ENCODE peak calls at places on chromosome 5, in ten cellular contexts. One of them, this sample, is unnamed.
A peak's percentile ranks its signal among the peaks of the same experiment; 100 is the strongest.

GRCh38 chr5:181047921-181048320 is 7.9 kb downstream of the BTNL9 start:
- DNase-seq in stimulated activated naive CD4-positive, alpha-beta T cell: no peak
- DNase-seq in transverse colon: no peak
- DNase-seq in right lobe of liver: no peak
- DNase-seq in heart left ventricle: no peak
- DNase-seq in activated CD4-positive, alpha-beta T cell treated with anti-CD3 and anti-CD28 coated beads for 4 hours: no peak
- DNase-seq in NAMALWA: no peak
- DNase-seq in AG04449: no peak
- DNase-seq in SJSA1: no peak
- DNase-seq in HS-27A: no peak
- DNase-seq in this sample: no peak

GRCh38 chr5:133704411-133704810 is 92.1 kb upstream of the FSTL4 start:
- DNase-seq in activated CD4-positive, alpha-beta T cell treated with anti-CD3 and anti-CD28 coated beads for 4 hours: no peak
- DNase-seq in transverse colon: no peak
- DNase-seq in stimulated activated naive CD4-positive, alpha-beta T cell: no peak
- DNase-seq in HS-27A: no peak
- DNase-seq in NAMALWA: no peak
- DNase-seq in heart left ventricle: no peak
- DNase-seq in AG04449: no peak
- DNase-seq in SJSA1: no peak
- DNase-seq in right lobe of liver: no peak
- DNase-seq in this sample: no peak

GRCh38 chr5:129724222-129724621 is 23.7 kb upstream of the MINAR2 start:
- DNase-seq in right lobe of liver: no peak
- DNase-seq in NAMALWA: no peak
- DNase-seq in heart left ventricle: no peak
- DNase-seq in stimulated activated naive CD4-positive, alpha-beta T cell: no peak
- DNase-seq in AG04449: no peak
- DNase-seq in activated CD4-positive, alpha-beta T cell treated with anti-CD3 and anti-CD28 coated beads for 4 hours: no peak
- DNase-seq in HS-27A: no peak
- DNase-seq in SJSA1: no peak
- DNase-seq in transverse colon: no peak
- DNase-seq in this sample: no peak

GRCh38 chr5:138230261-138230660 is 17.1 kb upstream of the CDC23 start:
- DNase-seq in AG04449: no peak
- DNase-seq in heart left ventricle: peak; percentile 81
- DNase-seq in HS-27A: no peak
- DNase-seq in activated CD4-positive, alpha-beta T cell treated with anti-CD3 and anti-CD28 coated beads for 4 hours: no peak
- DNase-seq in stimulated activated naive CD4-positive, alpha-beta T cell: no peak
- DNase-seq in right lobe of liver: no peak
- DNase-seq in NAMALWA: no peak
- DNase-seq in SJSA1: peak; percentile 31
- DNase-seq in transverse colon: no peak
- DNase-seq in this sample: no peak

GRCh38 chr5:175700991-175701390 is 43.1 kb downstream of the HRH2 start:
- DNase-seq in right lobe of liver: no peak
- DNase-seq in activated CD4-positive, alpha-beta T cell treated with anti-CD3 and anti-CD28 coated beads for 4 hours: no peak
- DNase-seq in transverse colon: no peak
- DNase-seq in heart left ventricle: no peak
- DNase-seq in stimulated activated naive CD4-positive, alpha-beta T cell: no peak
- DNase-seq in NAMALWA: peak; percentile 39
- DNase-seq in AG04449: no peak
- DNase-seq in HS-27A: no peak
- DNase-seq in SJSA1: no peak
- DNase-seq in this sample: no peak

GRCh38 chr5:117262607-117263131 is 688.0 kb upstream of the SEMA6A start:
- DNase-seq in AG04449: no peak
- DNase-seq in stimulated activated naive CD4-positive, alpha-beta T cell: no peak
- DNase-seq in SJSA1: no peak
- DNase-seq in HS-27A: no peak
- DNase-seq in activated CD4-positive, alpha-beta T cell treated with anti-CD3 and anti-CD28 coated beads for 4 hours: no peak
- DNase-seq in heart left ventricle: no peak
- DNase-seq in NAMALWA: no peak
- DNase-seq in transverse colon: no peak
- DNase-seq in right lobe of liver: no peak
- DNase-seq in this sample: no peak

GRCh38 chr5:145853952-145854351 is 18.8 kb upstream of the PRELID2 start:
- DNase-seq in HS-27A: no peak
- DNase-seq in activated CD4-positive, alpha-beta T cell treated with anti-CD3 and anti-CD28 coated beads for 4 hours: no peak
- DNase-seq in stimulated activated naive CD4-positive, alpha-beta T cell: no peak
- DNase-seq in transverse colon: no peak
- DNase-seq in AG04449: no peak
- DNase-seq in heart left ventricle: no peak
- DNase-seq in right lobe of liver: no peak
- DNase-seq in SJSA1: no peak
- DNase-seq in NAMALWA: no peak
- DNase-seq in this sample: no peak

GRCh38 chr5:178293400-178293799 is 60.8 kb upstream of the PHYKPL start:
- DNase-seq in AG04449: no peak
- DNase-seq in transverse colon: no peak
- DNase-seq in activated CD4-positive, alpha-beta T cell treated with anti-CD3 and anti-CD28 coated beads for 4 hours: no peak
- DNase-seq in heart left ventricle: no peak
- DNase-seq in HS-27A: no peak
- DNase-seq in SJSA1: no peak
- DNase-seq in NAMALWA: no peak
- DNase-seq in right lobe of liver: peak; percentile 10
- DNase-seq in stimulated activated naive CD4-positive, alpha-beta T cell: no peak
- DNase-seq in this sample: peak; percentile 38

GRCh38 chr5:77590347-77590746 is 48.2 kb downstream of the OTP start:
- DNase-seq in heart left ventricle: no peak
- DNase-seq in HS-27A: no peak
- DNase-seq in AG04449: no peak
- DNase-seq in stimulated activated naive CD4-positive, alpha-beta T cell: no peak
- DNase-seq in activated CD4-positive, alpha-beta T cell treated with anti-CD3 and anti-CD28 coated beads for 4 hours: no peak
- DNase-seq in NAMALWA: peak; percentile 77
- DNase-seq in transverse colon: no peak
- DNase-seq in right lobe of liver: no peak
- DNase-seq in SJSA1: no peak
- DNase-seq in this sample: no peak

GRCh38 chr5:43572357-43572756 is 15.5 kb upstream of the PAIP1 start:
- DNase-seq in NAMALWA: no peak
- DNase-seq in HS-27A: no peak
- DNase-seq in heart left ventricle: no peak
- DNase-seq in transverse colon: no peak
- DNase-seq in SJSA1: no peak
- DNase-seq in activated CD4-positive, alpha-beta T cell treated with anti-CD3 and anti-CD28 coated beads for 4 hours: no peak
- DNase-seq in stimulated activated naive CD4-positive, alpha-beta T cell: no peak
- DNase-seq in right lobe of liver: no peak
- DNase-seq in AG04449: no peak
- DNase-seq in this sample: no peak

GRCh38 chr5:138448481-138449398 is 9.9 kb downstream of the REEP2 start:
- DNase-seq in activated CD4-positive, alpha-beta T cell treated with anti-CD3 and anti-CD28 coated beads for 4 hours: no peak
- DNase-seq in AG04449: no peak
- DNase-seq in NAMALWA: peak; percentile 20
- DNase-seq in right lobe of liver: no peak
- DNase-seq in HS-27A: no peak
- DNase-seq in transverse colon: no peak
- DNase-seq in heart left ventricle: no peak
- DNase-seq in stimulated activated naive CD4-positive, alpha-beta T cell: no peak
- DNase-seq in SJSA1: no peak
- DNase-seq in this sample: no peak

GRCh38 chr5:136620016-136620419 is 254.7 kb upstream of the TRPC7 start:
- DNase-seq in HS-27A: no peak
- DNase-seq in activated CD4-positive, alpha-beta T cell treated with anti-CD3 and anti-CD28 coated beads for 4 hours: no peak
- DNase-seq in NAMALWA: no peak
- DNase-seq in AG04449: peak; percentile 7
- DNase-seq in stimulated activated naive CD4-positive, alpha-beta T cell: no peak
- DNase-seq in SJSA1: peak; percentile 7
- DNase-seq in transverse colon: no peak
- DNase-seq in right lobe of liver: no peak
- DNase-seq in heart left ventricle: no peak
- DNase-seq in this sample: no peak

GRCh38 chr5:2014058-2014610 is 131.4 kb upstream of the IRX4 start:
- DNase-seq in NAMALWA: no peak
- DNase-seq in activated CD4-positive, alpha-beta T cell treated with anti-CD3 and anti-CD28 coated beads for 4 hours: no peak
- DNase-seq in SJSA1: no peak
- DNase-seq in transverse colon: no peak
- DNase-seq in right lobe of liver: no peak
- DNase-seq in heart left ventricle: no peak
- DNase-seq in stimulated activated naive CD4-positive, alpha-beta T cell: no peak
- DNase-seq in AG04449: no peak
- DNase-seq in HS-27A: no peak
- DNase-seq in this sample: no peak

GRCh38 chr5:69271376-69271775 is 36.7 kb downstream of the CDK7 start:
- DNase-seq in transverse colon: peak; percentile 23
- DNase-seq in AG04449: peak; percentile 12
- DNase-seq in NAMALWA: peak; percentile 26
- DNase-seq in activated CD4-positive, alpha-beta T cell treated with anti-CD3 and anti-CD28 coated beads for 4 hours: no peak
- DNase-seq in right lobe of liver: peak; percentile 26
- DNase-seq in stimulated activated naive CD4-positive, alpha-beta T cell: no peak
- DNase-seq in heart left ventricle: no peak
- DNase-seq in HS-27A: peak; percentile 1
- DNase-seq in SJSA1: peak; percentile 50
- DNase-seq in this sample: peak; percentile 53

GRCh38 chr5:113269023-113269997 is 165.5 kb downstream of the TSSK1B start:
- DNase-seq in HS-27A: no peak
- DNase-seq in SJSA1: no peak
- DNase-seq in transverse colon: no peak
- DNase-seq in right lobe of liver: no peak
- DNase-seq in stimulated activated naive CD4-positive, alpha-beta T cell: no peak
- DNase-seq in heart left ventricle: no peak
- DNase-seq in AG04449: no peak
- DNase-seq in activated CD4-positive, alpha-beta T cell treated with anti-CD3 and anti-CD28 coated beads for 4 hours: no peak
- DNase-seq in NAMALWA: no peak
- DNase-seq in this sample: no peak

GRCh38 chr5:96657068-96657467 is 5.1 kb upstream of the CAST start:
- DNase-seq in heart left ventricle: peak; percentile 40
- DNase-seq in activated CD4-positive, alpha-beta T cell treated with anti-CD3 and anti-CD28 coated beads for 4 hours: peak; percentile 38
- DNase-seq in SJSA1: peak; percentile 93
- DNase-seq in transverse colon: peak; percentile 56
- DNase-seq in HS-27A: no peak
- DNase-seq in stimulated activated naive CD4-positive, alpha-beta T cell: no peak
- DNase-seq in NAMALWA: no peak
- DNase-seq in AG04449: peak; percentile 67
- DNase-seq in right lobe of liver: no peak
- DNase-seq in this sample: no peak

This sample was measured in lower lobe of right lung.